ENCODE peak calls at places on chromosomes 11 and 22, in eight cellular contexts. R is pancreas; S is CD4-positive, CD25-positive, alpha-beta regulatory T cell; T is ovary; P is breast epithelium; F is CD8-positive, alpha-beta T cell; E is heart left ventricle; M is MM.1S. J is an unnamed sample. For H3K4me1, the result is how much of the 10 kb centered on the place peaks cover.

GRCh38 chr22:36084717-36085116 is 56.1 kb upstream of the RBFOX2 start:
- DNase-seq in R (no peak), S (no peak), T (no peak), P (no peak), F (no peak), E (no peak), M (no peak), J (no peak)

GRCh38 chr11:64644348-64645242 is 53.6 kb downstream of the SLC22A12 start:
- DNase-seq in R (no peak), S (peak), T (no peak), P (no peak), F (no peak), E (no peak), M (no peak), J (no peak)

GRCh38 chr22:22616636-22617035 is 27.8 kb upstream of the GGTLC2 start:
- DNase-seq in R (no peak), S (peak), T (no peak), P (no peak), F (no peak), E (no peak), M (peak), J (no peak)

GRCh38 chr11:75969626-75970308 is 154.8 kb downstream of the UVRAG start:
- DNase-seq in R (no peak), S (no peak), T (no peak), P (no peak), F (no peak), E (no peak), M (no peak), J (no peak)

GRCh38 chr22:49749885-49750510 is 77.7 kb downstream of the BRD1 start:
- DNase-seq in R (peak), S (no peak), T (no peak), P (no peak), F (peak), E (no peak), M (no peak), J (no peak)

GRCh38 chr11:6650104-6650503 is 5.5 kb downstream of the DCHS1 start:
- DNase-seq in R (no peak), S (no peak), T (no peak), P (no peak), F (no peak), E (no peak), M (no peak), J (no peak)

GRCh38 chr11:93031386-93031785 is 61.9 kb downstream of the MTNR1B start:
- DNase-seq in R (no peak), S (no peak), T (no peak), P (no peak), F (no peak), E (no peak), M (no peak), J (no peak)

GRCh38 chr22:24285245-24285644 is 14.6 kb downstream of the SPECC1L start:
- DNase-seq in R (no peak), S (peak), T (no peak), P (no peak), F (no peak), E (no peak), M (no peak), J (no peak)

GRCh38 chr11:74055938-74056337 is 47.1 kb upstream of the UCP3 start:
- DNase-seq in R (no peak), S (no peak), T (no peak), P (no peak), F (no peak), E (no peak), M (no peak), J (no peak)

GRCh38 chr11:67698247-67698646 is 23.8 kb upstream of the ALDH3B2 start:
- DNase-seq in R (no peak), S (peak), T (no peak), P (no peak), F (no peak), E (no peak), M (peak), J (no peak)

GRCh38 chr11:96314326-96315050 is 28.5 kb downstream of the MAML2 start:
- DNase-seq in R (no peak), S (peak), T (no peak), P (no peak), F (no peak), E (no peak), M (no peak), J (no peak)

GRCh38 chr11:73625690-73626318 is 20.6 kb upstream of the PLEKHB1 start:
- DNase-seq in R (peak), S (peak), T (peak), P (peak), F (peak), E (peak), M (peak), J (peak)

GRCh38 chr11:11505190-11505589 is 116.6 kb downstream of the GALNT18 start:
- DNase-seq in R (no peak), S (no peak), T (no peak), P (no peak), F (no peak), E (no peak), M (no peak), J (no peak)

GRCh38 chr11:67056640-67057409 is at the start of gene RHOD:
- DNase-seq in R (no peak), S (peak), T (peak), P (peak), F (peak), E (peak), M (peak), J (peak)

GRCh38 chr11:125701858-125702621 is 21.4 kb upstream of the ACRV1 start:
- DNase-seq in R (no peak), S (no peak), T (no peak), P (no peak), F (no peak), E (no peak), M (no peak), J (no peak)

GRCh38 chr11:72333657-72334056 is 89.7 kb upstream of the PHOX2A start:
- DNase-seq in R (no peak), S (peak), T (no peak), P (no peak), F (peak), E (no peak), M (no peak), J (no peak)

GRCh38 chr11:69587454-69588081 is 53.4 kb upstream of the CCND1 start:
- DNase-seq in R (no peak), S (no peak), T (no peak), P (no peak), F (no peak), E (no peak), M (no peak), J (no peak)

GRCh38 chr11:12746593-12747097 is 72.4 kb downstream of the TEAD1 start:
- DNase-seq in R (peak), S (no peak), T (peak), P (no peak), F (no peak), E (peak), M (no peak), J (peak)

GRCh38 chr22:19716829-19717105 is 2.5 kb downstream of the SEPTIN5 start:
- DNase-seq in R (peak), S (no peak), T (no peak), P (no peak), F (no peak), E (no peak), M (no peak), J (no peak)

GRCh38 chr11:202490-202889 is 4.7 kb downstream of the BET1L start:
- DNase-seq in R (no peak), S (no peak), T (no peak), P (no peak), F (no peak), E (no peak), M (no peak), J (no peak)

GRCh38 chr22:39148727-39149535 is 3.5 kb downstream of the CBX7 start:
- DNase-seq in R (peak), S (peak), T (peak), P (no peak), F (peak), E (no peak), M (peak), J (peak)

DNA sequence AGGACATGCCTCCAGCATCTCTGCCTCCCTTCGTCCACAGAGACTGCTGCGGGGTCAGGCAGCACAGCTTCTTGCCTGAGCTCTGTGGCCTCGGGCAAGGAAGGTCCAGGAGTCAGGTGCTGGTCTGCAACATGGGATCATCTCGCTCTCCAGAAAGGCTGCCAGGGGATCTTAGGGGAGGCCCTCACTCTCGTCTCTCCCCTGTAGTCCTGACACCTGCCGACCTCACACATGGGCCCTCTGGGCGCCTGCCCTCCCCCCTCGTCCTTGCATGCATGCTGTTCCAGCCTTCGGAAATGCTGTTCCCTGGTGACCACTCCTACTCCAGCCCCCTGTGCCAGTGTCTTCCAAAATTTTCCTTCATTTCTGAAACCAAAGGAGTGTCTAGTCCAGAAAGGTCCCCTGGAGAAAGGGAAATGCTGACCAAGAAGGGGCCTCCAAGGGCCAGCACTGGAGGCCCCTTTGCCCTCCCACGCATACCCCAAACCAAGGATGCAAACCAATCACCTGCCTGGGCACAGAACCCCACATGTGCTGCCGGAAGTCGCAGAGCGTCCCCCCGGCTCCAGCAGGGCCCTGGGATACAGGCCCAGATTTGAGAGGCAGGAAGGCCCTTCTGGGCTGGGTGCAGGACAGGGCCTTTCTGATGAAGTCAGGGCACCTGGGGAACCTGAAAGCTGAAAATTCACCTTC is 41.0 kb downstream of the IGF2 start:
- DNase-seq in R (no peak), S (no peak), T (no peak), P (peak), F (no peak), E (no peak), M (no peak), J (no peak)
- H3K4me1 ChIP-seq in R (under half), S (under half), T (under half), P (under half), F (under half), E (half or more), M (under half), J (under half)

DNA sequence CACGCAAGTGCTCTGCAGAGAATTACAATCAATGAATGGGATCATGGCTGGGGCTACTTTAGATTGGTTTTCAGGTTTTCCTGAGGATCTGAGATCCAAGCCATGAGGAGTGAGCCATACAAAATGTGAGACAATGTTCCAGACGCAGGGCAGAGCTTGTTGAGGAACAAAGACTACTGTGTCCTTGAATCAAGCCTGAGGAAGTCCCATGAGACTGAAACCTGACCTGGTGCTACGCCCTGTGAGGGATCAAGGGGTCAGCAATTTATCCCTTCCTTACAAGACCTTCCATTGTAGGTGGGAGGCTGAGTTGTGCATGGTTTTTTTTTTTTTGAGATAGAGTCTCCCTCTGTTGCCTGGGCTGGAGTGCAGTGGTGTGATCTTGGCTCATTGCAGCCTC is 2.1 kb downstream of the INCENP start:
- DNase-seq in R (no peak), S (no peak), T (no peak), P (no peak), F (no peak), E (no peak), M (no peak), J (no peak)
- H3K4me3 ChIP-seq in R (no peak), S (no peak), T (no peak), P (peak), F (no peak), E (no peak), M (peak), J (no peak)

GRCh38 chr11:1843796-1844195 is 5.0 kb downstream of the TNNI2 start:
- DNase-seq in R (peak), S (no peak), T (no peak), P (no peak), F (no peak), E (no peak), M (no peak), J (no peak)

GRCh38 chr11:1844221-1845094 is 5.7 kb downstream of the TNNI2 start:
- DNase-seq in R (peak), S (peak), T (no peak), P (no peak), F (peak), E (peak), M (no peak), J (peak)

GRCh38 chr11:1841511-1842148 is 2.8 kb downstream of the TNNI2 start:
- DNase-seq in R (peak), S (no peak), T (no peak), P (no peak), F (no peak), E (no peak), M (no peak), J (peak)

GRCh38 chr11:1842149-1843097 is 3.6 kb downstream of the TNNI2 start:
- DNase-seq in R (peak), S (no peak), T (no peak), P (no peak), F (no peak), E (peak), M (no peak), J (peak)

DNA sequence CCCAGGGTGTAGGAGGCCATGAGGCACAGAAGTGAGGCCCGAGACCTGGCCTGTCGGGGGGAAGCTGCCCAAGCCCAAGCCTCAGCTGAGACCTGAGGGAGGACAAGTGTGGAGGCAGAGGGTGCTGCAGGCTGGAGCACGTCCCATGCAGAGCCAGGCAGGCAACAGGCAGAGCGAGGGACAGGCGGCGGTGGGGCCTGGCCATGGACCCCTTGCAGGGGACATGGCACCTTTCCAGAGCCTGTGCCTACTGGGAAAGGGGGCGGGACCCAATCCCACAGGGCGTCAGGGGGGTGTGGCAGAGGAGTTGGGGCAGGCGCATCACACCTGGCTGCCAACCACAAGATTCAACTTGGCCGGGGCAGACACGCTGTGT is 4.3 kb downstream of the TNNI2 start:
- DNase-seq in R (no peak), S (no peak), T (no peak), P (no peak), F (no peak), E (no peak), M (no peak), J (peak)
- H3K27ac ChIP-seq in R (peak), S (no peak), T (no peak), P (no peak), F (no peak), E (peak), M (no peak), J (peak)

GRCh38 chr22:30263883-30264282 is 2.8 kb downstream of the OSM start:
- DNase-seq in R (peak), S (no peak), T (no peak), P (no peak), F (no peak), E (no peak), M (no peak), J (no peak)
- H3K4me1 ChIP-seq in R (under half), S (half or more), T (under half), P (under half), F (under half), E (under half), M (under half), J (under half)